ENCODE peak calls at places on chromosomes 3 and 15, in five cellular contexts. G is K562, E is HCT116, V is HepG2, T is H1. H is an unnamed sample.

GRCh38 chr3:152385761-152386160 is 117.0 kb downstream of the MBNL1 start:
- DNase-seq in E (no peak), V (peak), G (no peak), T (no peak), H (no peak)

GRCh38 chr15:77140220-77140619 is 69.3 kb upstream of the TSPAN3 start:
- DNase-seq in G (no peak), E (no peak), T (no peak), V (no peak), H (no peak)

GRCh38 chr3:123871946-123872345 is 12.2 kb downstream of the MYLK start:
- DNase-seq in T (no peak), V (no peak), G (no peak), E (no peak), H (no peak)

GRCh38 chr3:37559461-37559860 is 302.2 kb upstream of the CTDSPL start:
- DNase-seq in E (no peak), V (no peak), T (no peak), G (no peak), H (no peak)

GRCh38 chr3:104810896-104811295 is 555.8 kb upstream of the ALCAM start:
- DNase-seq in T (no peak), E (no peak), V (no peak), G (no peak), H (no peak)

GRCh38 chr3:38521391-38521987 is 25.3 kb downstream of the EXOG start:
- DNase-seq in T (no peak), G (peak), V (peak), E (peak), H (peak)

GRCh38 chr3:7874116-7874515 is 627.5 kb upstream of the LMCD1 start:
- DNase-seq in E (peak), V (no peak), T (no peak), G (no peak), H (no peak)

GRCh38 chr3:67559029-67559605 is 95.3 kb downstream of the SUCLG2 start:
- DNase-seq in E (no peak), G (no peak), V (no peak), T (no peak), H (no peak)

GRCh38 chr3:185796431-185797107 is 28.3 kb downstream of the IGF2BP2 start:
- DNase-seq in G (peak), V (peak), T (no peak), E (peak), H (no peak)

GRCh38 chr15:95995375-95996168 is 334.9 kb upstream of the NR2F2 start:
- DNase-seq in T (no peak), E (no peak), G (no peak), V (no peak), H (no peak)

GRCh38 chr3:98972155-98972554 is 70.7 kb upstream of the DCBLD2 start:
- DNase-seq in V (peak), E (peak), T (no peak), G (no peak), H (no peak)

GRCh38 chr3:146195030-146195429 is 34.0 kb upstream of the PLOD2 start:
- DNase-seq in E (no peak), V (no peak), G (no peak), T (no peak), H (no peak)

GRCh38 chr15:99702895-99703602 is 30.2 kb downstream of the LYSMD4 start:
- DNase-seq in T (no peak), E (no peak), G (no peak), V (no peak), H (no peak)

GRCh38 chr3:183182732-183183610 is 20.4 kb upstream of the LAMP3 start:
- DNase-seq in T (no peak), V (no peak), G (no peak), E (no peak), H (no peak)

GRCh38 chr15:50066693-50067092 is 52.3 kb downstream of the ATP8B4 start:
- DNase-seq in T (no peak), G (no peak), V (no peak), E (no peak), H (no peak)

GRCh38 chr3:33881181-33882064 is 83.0 kb downstream of the PDCD6IP start:
- DNase-seq in V (no peak), G (no peak), T (no peak), E (no peak), H (no peak)

GRCh38 chr3:141789281-141789680 is 26.1 kb downstream of the GRK7 start:
- DNase-seq in E (peak), V (peak), G (peak), T (no peak), H (no peak)

GRCh38 chr3:86954226-86954625 is 36.7 kb downstream of the VGLL3 start:
- DNase-seq in G (no peak), V (no peak), E (no peak), T (no peak), H (no peak)

GRCh38 chr3:126052196-126053058 is 31.5 kb downstream of the SLC41A3 start:
- DNase-seq in V (no peak), T (no peak), G (no peak), E (no peak), H (no peak)

GRCh38 chr3:123862152-123862551 is 22.0 kb downstream of the MYLK start:
- DNase-seq in V (no peak), E (no peak), G (no peak), T (no peak), H (no peak)

GRCh38 chr15:67138946-67139855 is 73.8 kb downstream of the SMAD3 start:
- DNase-seq in T (no peak), E (no peak), G (no peak), V (no peak), H (no peak)

GRCh38 chr3:51340311-51340829 is 44.7 kb upstream of the MANF start:
- DNase-seq in T (no peak), G (no peak), V (peak), E (peak), H (peak)

GRCh38 chr3:111547645-111548044 is 5.6 kb downstream of the CD96 start:
- DNase-seq in G (no peak), V (no peak), E (no peak), T (no peak), H (no peak)

GRCh38 chr3:72003936-72004335 is 219.0 kb upstream of the PROK2 start:
- DNase-seq in V (no peak), T (no peak), G (no peak), E (no peak), H (no peak)

GRCh38 chr3:124383846-124384483 is 346.3 kb upstream of the UMPS start:
- DNase-seq in V (no peak), T (no peak), E (no peak), G (no peak), H (no peak)

GRCh38 chr15:29539736-29540135 is 270.1 kb upstream of the NSMCE3 start:
- DNase-seq in T (no peak), G (no peak), V (no peak), E (no peak), H (no peak)

GRCh38 chr3:195248281-195248680 is 22.7 kb downstream of the XXYLT1 start:
- DNase-seq in G (no peak), E (no peak), T (no peak), V (no peak), H (no peak)

GRCh38 chr3:129615751-129616281 is 9.3 kb upstream of the PLXND1 start:
- DNase-seq in V (no peak), E (no peak), G (no peak), T (no peak), H (no peak)

GRCh38 chr3:31167666-31168065 is 273.2 kb upstream of the GADL1 start:
- DNase-seq in G (no peak), V (no peak), E (no peak), T (no peak), H (no peak)

GRCh38 chr3:127711021-127711420 is 38.3 kb downstream of the ABTB1 start:
- DNase-seq in E (no peak), G (no peak), T (no peak), V (no peak), H (no peak)

GRCh38 chr3:155241559-155241958 is 51.9 kb downstream of the STRIT1 start:
- DNase-seq in E (no peak), V (no peak), T (no peak), G (no peak), H (no peak)

GRCh38 chr3:174414902-174415301 is 444.2 kb upstream of the NAALADL2 start:
- DNase-seq in E (no peak), V (no peak), T (no peak), G (no peak), H (no peak)

GRCh38 chr3:197846491-197846890 is 55.4 kb downstream of the LRCH3 start:
- DNase-seq in E (no peak), T (no peak), G (no peak), V (no peak), H (no peak)

GRCh38 chr3:10398341-10398740 is 77.4 kb upstream of the SEC13 start:
- DNase-seq in V (no peak), G (no peak), T (no peak), E (no peak), H (no peak)

GRCh38 chr3:170749765-170750477 is 120.1 kb downstream of the RPL22L1 start:
- DNase-seq in G (no peak), V (no peak), E (no peak), T (no peak), H (no peak)

GRCh38 chr3:76310661-76311060 is 525.3 kb upstream of the ZNF717 start:
- DNase-seq in G (no peak), T (no peak), V (no peak), E (no peak), H (no peak)

GRCh38 chr15:31293655-31294054 is 33.0 kb upstream of the KLF13 start:
- DNase-seq in T (no peak), E (no peak), V (peak), G (no peak), H (no peak)
- TF ChIP-seq YY1 in T (no peak), E (no peak), V (no peak), G (no peak), H (no peak)

GRCh38 chr3:45966969-45967640 is 23.8 kb downstream of the CXCR6 start:
- DNase-seq in T (no peak), V (no peak), G (no peak), E (no peak), H (no peak)
- H3K4me3 ChIP-seq in T (no peak), V (no peak), G (no peak), E (no peak), H (no peak)

DNA sequence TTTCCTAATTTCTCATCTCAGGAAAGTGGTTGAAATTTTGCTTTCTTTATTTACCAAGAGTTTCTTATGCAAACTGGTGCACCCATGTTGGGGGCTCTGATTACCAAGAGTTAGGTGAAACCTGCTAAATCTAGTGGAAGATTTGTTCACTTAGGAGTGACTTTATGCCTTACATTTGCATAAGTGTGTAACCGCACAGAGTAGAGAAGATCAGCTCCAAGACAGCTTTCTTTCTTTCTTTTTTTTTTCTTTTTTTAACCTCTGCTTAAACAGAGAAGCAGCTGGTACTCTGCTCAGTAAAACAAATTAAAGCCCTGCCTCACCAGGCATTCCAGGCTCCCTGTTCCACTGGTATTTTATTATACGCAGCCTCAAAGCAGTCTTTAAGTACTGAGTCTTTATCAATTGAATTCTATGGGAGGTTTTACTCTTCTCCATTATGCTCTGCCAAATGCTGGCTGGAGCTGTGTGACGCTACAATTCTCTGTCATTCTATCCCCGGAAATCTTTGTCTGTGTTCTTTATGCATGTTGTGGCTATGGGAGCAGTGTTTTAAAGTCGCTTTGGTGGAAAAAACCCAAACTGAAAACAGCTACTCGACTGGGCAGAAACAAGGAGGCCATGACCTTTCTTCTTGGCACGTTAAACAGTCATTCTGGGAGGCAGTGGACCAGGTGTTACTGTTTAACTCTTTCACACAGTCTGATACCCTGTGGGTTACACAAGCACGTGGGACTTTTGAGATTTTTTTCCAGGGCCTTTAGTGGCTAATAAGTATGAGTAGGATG is 55.2 kb upstream of the GBE1 start:
- DNase-seq in T (no peak), V (no peak), E (no peak), G (no peak), H (no peak)
- TF ChIP-seq ZNF274 in T (no peak), V (no peak), E (no peak), G (no peak), H (no peak)

GRCh38 chr15:73694419-73694818 is 10.2 kb downstream of the CD276 start:
- DNase-seq in E (no peak), G (no peak), V (no peak), T (no peak), H (no peak)
- TF ChIP-seq YY1 in E (no peak), G (no peak), V (no peak), T (no peak), H (no peak)

DNA sequence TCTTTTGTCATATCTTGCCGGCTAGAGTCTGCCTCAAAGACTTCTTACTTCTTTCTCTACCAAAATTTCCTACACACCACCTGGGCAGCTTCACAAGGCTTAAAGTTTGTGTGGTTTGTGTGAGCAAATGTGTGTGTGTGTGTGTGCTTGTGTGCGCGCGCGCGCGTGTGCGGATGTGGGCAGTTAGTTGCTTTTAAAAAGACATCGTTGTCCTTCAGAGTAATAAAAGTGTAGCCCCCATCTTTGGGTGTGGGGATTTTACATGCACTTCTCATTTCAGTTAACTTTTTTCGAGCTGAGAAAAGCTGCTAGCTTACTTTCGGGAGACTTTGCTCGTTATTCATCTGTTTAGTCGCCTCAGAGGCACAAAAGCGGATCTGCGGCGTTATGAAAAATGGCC is 36.0 kb downstream of the ZIC4 start:
- DNase-seq in T (no peak), E (no peak), V (no peak), G (no peak), H (no peak)
- H3K4me3 ChIP-seq in T (no peak), E (no peak), V (no peak), G (no peak), H (no peak)

DNA sequence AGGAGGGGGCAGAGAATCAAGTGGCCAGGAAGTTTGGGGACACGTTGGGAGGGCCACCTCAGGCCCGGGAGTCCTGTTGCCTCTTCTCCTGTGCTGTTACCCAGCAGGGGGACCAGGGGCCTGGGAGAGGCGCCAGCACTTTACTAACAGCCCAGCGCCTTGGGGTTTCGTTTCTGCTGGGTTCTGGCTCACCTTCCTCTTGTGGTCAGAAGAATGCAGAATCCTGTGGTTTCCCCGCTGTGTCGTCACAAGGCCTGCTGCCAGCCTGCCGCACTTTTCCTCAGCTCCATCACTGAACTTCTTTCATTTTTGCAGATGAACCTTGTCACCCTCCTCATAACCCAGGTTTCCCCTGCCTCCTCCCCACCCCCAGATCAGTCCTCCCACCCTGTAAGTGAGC is 67.7 kb downstream of the SLC30A4 start:
- DNase-seq in V (no peak), T (no peak), G (peak), E (peak), H (no peak)
- TF ChIP-seq ZNF274 in V (no peak), T (no peak), G (no peak), E (no peak), H (no peak)

H was measured in NT2/D1.